ENCODE peak calls at places on chromosomes 7 and 10, in ten cellular contexts. N is smooth muscle cell of the brain vasculature; W is left colon; U is posterior cingulate gyrus; D is stimulated activated CD8-positive, alpha-beta memory T cell treated with anti-CD3 and anti-CD28 coated beads, Interleukin-2, amount 100 ng/mL, for 1 hour; P is GM13976; F is HT-29; Y is ELR; V is central memory CD4-positive, alpha-beta T cell; S is NB4. T is an unnamed sample.

GRCh38 chr10:30542001-30542861 is 87.3 kb downstream of the LYZL2 start:
- DNase-seq in N (no peak), W (no peak), U (no peak), D (no peak), P (peak; percentile 38), F (no peak), Y (no peak), V (no peak), S (peak; percentile 70), T (no peak)

GRCh38 chr7:101728888-101729883 is 88.2 kb upstream of the CUX1 start:
- DNase-seq in N (no peak), W (peak; percentile 85), U (no peak), D (no peak), P (no peak), F (no peak), Y (peak; percentile 77), V (no peak), S (peak; percentile 91), T (no peak)

GRCh38 chr10:59135275-59135674 is 41.2 kb upstream of the PHYHIPL start:
- DNase-seq in N (no peak), W (no peak), U (no peak), D (no peak), P (no peak), F (peak; percentile 24), Y (no peak), V (no peak), S (no peak), T (no peak)

GRCh38 chr7:81527651-81528050 is 242.2 kb downstream of the HGF start:
- DNase-seq in N (no peak), W (no peak), U (no peak), D (no peak), P (no peak), F (peak; percentile 31), Y (peak; percentile 8), V (no peak), S (no peak), T (no peak)

GRCh38 chr7:140049339-140050024 is 13.3 kb downstream of the PARP12 start:
- DNase-seq in N (no peak), W (no peak), U (no peak), D (no peak), P (no peak), F (peak; percentile 27), Y (no peak), V (no peak), S (no peak), T (no peak)

GRCh38 chr7:2165610-2166594 is 66.8 kb downstream of the MAD1L1 start:
- DNase-seq in N (no peak), W (no peak), U (peak; percentile 83), D (no peak), P (peak; percentile 89), F (no peak), Y (no peak), V (no peak), S (peak; percentile 53), T (peak; percentile 73)

GRCh38 chr10:49243139-49243538 is 54.9 kb upstream of the TMEM273 start:
- DNase-seq in N (no peak), W (no peak), U (no peak), D (no peak), P (no peak), F (no peak), Y (no peak), V (no peak), S (no peak), T (no peak)

GRCh38 chr7:134886353-134887057 is 99.8 kb upstream of the AGBL3 start:
- DNase-seq in N (no peak), W (no peak), U (no peak), D (no peak), P (no peak), F (no peak), Y (peak; percentile 47), V (no peak), S (no peak), T (no peak)

GRCh38 chr10:60315311-60315710 is 74.4 kb downstream of the ANK3 start:
- DNase-seq in N (no peak), W (no peak), U (no peak), D (no peak), P (no peak), F (no peak), Y (no peak), V (no peak), S (no peak), T (no peak)

GRCh38 chr10:48496831-48497792 is 107.8 kb downstream of the ARHGAP22 start:
- DNase-seq in N (peak; percentile 35), W (no peak), U (no peak), D (no peak), P (no peak), F (peak; percentile 25), Y (peak; percentile 82), V (no peak), S (peak; percentile 66), T (no peak)

GRCh38 chr10:52250562-52250961 is 63.5 kb upstream of the DKK1 start:
- DNase-seq in N (no peak), W (no peak), U (no peak), D (no peak), P (no peak), F (no peak), Y (no peak), V (no peak), S (no peak), T (no peak)

GRCh38 chr7:116805100-116805544 is 57.3 kb upstream of the CAPZA2 start:
- DNase-seq in N (no peak), W (no peak), U (no peak), D (no peak), P (no peak), F (no peak), Y (no peak), V (no peak), S (peak; percentile 15), T (no peak)

GRCh38 chr7:63931057-63931600 is 67.5 kb upstream of the ZNF722 start:
- DNase-seq in N (no peak), W (no peak), U (no peak), D (no peak), P (no peak), F (no peak), Y (no peak), V (no peak), S (no peak), T (no peak)